ENCODE peak calls at places on chromosomes 6 and 20, in five cellular contexts. One of them, this sample, is unnamed.

GRCh38 chr6:106114492-106114891 is 28.4 kb downstream of the PRDM1 start:
- DNase-seq in H1: no peak
- DNase-seq in HepG2: no peak
- DNase-seq in NT2/D1: no peak
- DNase-seq in GM12878: peak; percentile 62
- DNase-seq in this sample: no peak

GRCh38 chr6:3571206-3571815 is 114.5 kb upstream of the SLC22A23 start:
- DNase-seq in H1: no peak
- DNase-seq in HepG2: no peak
- DNase-seq in GM12878: no peak
- DNase-seq in NT2/D1: no peak
- DNase-seq in this sample: no peak

GRCh38 chr6:165653607-165654006 is 9.4 kb downstream of the PDE10A start:
- DNase-seq in H1: no peak
- DNase-seq in HepG2: no peak
- DNase-seq in GM12878: no peak
- DNase-seq in NT2/D1: no peak
- DNase-seq in this sample: no peak

GRCh38 chr6:53011993-53012392 is 16.9 kb upstream of the GSTA4 start:
- DNase-seq in H1: no peak
- DNase-seq in GM12878: no peak
- DNase-seq in NT2/D1: no peak
- DNase-seq in HepG2: no peak
- DNase-seq in this sample: no peak

GRCh38 chr20:63795178-63795830 is 35.8 kb downstream of the ZBTB46 start:
- DNase-seq in NT2/D1: no peak
- DNase-seq in H1: no peak
- DNase-seq in GM12878: no peak
- DNase-seq in HepG2: no peak
- DNase-seq in this sample: no peak

GRCh38 chr20:13458860-13459451 is 179.8 kb downstream of the TASP1 start:
- DNase-seq in GM12878: no peak
- DNase-seq in HepG2: peak; percentile 61
- DNase-seq in H1: no peak
- DNase-seq in NT2/D1: peak; percentile 8
- DNase-seq in this sample: peak; percentile 41

GRCh38 chr6:21164768-21165326 is 428.7 kb upstream of the SOX4 start:
- DNase-seq in NT2/D1: no peak
- DNase-seq in GM12878: no peak
- DNase-seq in H1: no peak
- DNase-seq in HepG2: no peak
- DNase-seq in this sample: no peak

GRCh38 chr6:13472976-13473645 is 14.3 kb downstream of the GFOD1 start:
- DNase-seq in NT2/D1: no peak
- DNase-seq in GM12878: no peak
- DNase-seq in H1: no peak
- DNase-seq in HepG2: no peak
- DNase-seq in this sample: no peak

GRCh38 chr6:54204921-54205511 is 93.8 kb downstream of the MLIP start:
- DNase-seq in NT2/D1: no peak
- DNase-seq in HepG2: peak; percentile 79
- DNase-seq in GM12878: no peak
- DNase-seq in H1: no peak
- DNase-seq in this sample: no peak

GRCh38 chr6:5713519-5713918 is 293.2 kb downstream of the NRN1 start:
- DNase-seq in H1: no peak
- DNase-seq in GM12878: no peak
- DNase-seq in NT2/D1: no peak
- DNase-seq in HepG2: peak; percentile 95
- DNase-seq in this sample: no peak

GRCh38 chr6:37479266-37479854 is 20.3 kb downstream of the CCDC167 start:
- DNase-seq in HepG2: no peak
- DNase-seq in NT2/D1: no peak
- DNase-seq in H1: no peak
- DNase-seq in GM12878: no peak
- DNase-seq in this sample: no peak

GRCh38 chr6:107730683-107731314 is 93.3 kb downstream of the SCML4 start:
- DNase-seq in GM12878: no peak
- DNase-seq in H1: no peak
- DNase-seq in NT2/D1: no peak
- DNase-seq in HepG2: peak; percentile 55
- DNase-seq in this sample: no peak

GRCh38 chr6:35185302-35185681 is 28.5 kb upstream of the SCUBE3 start:
- DNase-seq in H1: no peak
- DNase-seq in GM12878: no peak
- DNase-seq in NT2/D1: no peak
- DNase-seq in HepG2: peak; percentile 82
- DNase-seq in this sample: no peak

GRCh38 chr6:110399219-110400071 is 15.9 kb downstream of the DDO start:
- DNase-seq in NT2/D1: no peak
- DNase-seq in H1: no peak
- DNase-seq in GM12878: no peak
- DNase-seq in HepG2: no peak
- DNase-seq in this sample: no peak

GRCh38 chr6:152184573-152185157 is 377.2 kb downstream of the ESR1 start:
- DNase-seq in H1: no peak
- DNase-seq in NT2/D1: no peak
- DNase-seq in GM12878: no peak
- DNase-seq in HepG2: no peak
- DNase-seq in this sample: no peak

GRCh38 chr20:18740726-18741125 is 72.9 kb upstream of the SCP2D1 start:
- DNase-seq in NT2/D1: no peak
- DNase-seq in GM12878: no peak
- DNase-seq in H1: no peak
- DNase-seq in HepG2: no peak
- DNase-seq in this sample: no peak

GRCh38 chr6:118748311-118749062 is 97.1 kb upstream of the CEP85L start:
- DNase-seq in NT2/D1: peak; percentile 25
- DNase-seq in GM12878: no peak
- DNase-seq in HepG2: no peak
- DNase-seq in H1: peak; percentile 56
- DNase-seq in this sample: no peak

GRCh38 chr20:4470375-4470774 is 251.3 kb upstream of the PRND start:
- DNase-seq in GM12878: no peak
- DNase-seq in H1: no peak
- DNase-seq in HepG2: no peak
- DNase-seq in NT2/D1: no peak
- DNase-seq in this sample: no peak

GRCh38 chr6:130587778-130588520 is 222.1 kb downstream of the TMEM200A start:
- DNase-seq in GM12878: no peak
- DNase-seq in H1: no peak
- DNase-seq in NT2/D1: no peak
- DNase-seq in HepG2: no peak
- DNase-seq in this sample: no peak

GRCh38 chr6:1598433-1598832 is 11.3 kb upstream of the FOXC1 start:
- DNase-seq in HepG2: no peak
- DNase-seq in H1: no peak
- DNase-seq in GM12878: no peak
- DNase-seq in NT2/D1: no peak
- DNase-seq in this sample: no peak

GRCh38 chr6:62998022-62998421 is 213.2 kb upstream of the FKBP1C start:
- DNase-seq in NT2/D1: no peak
- DNase-seq in GM12878: no peak
- DNase-seq in HepG2: no peak
- DNase-seq in H1: no peak
- DNase-seq in this sample: no peak

GRCh38 chr6:158213925-158214674 is 46.0 kb downstream of the GTF2H5 start:
- DNase-seq in HepG2: peak; percentile 84
- DNase-seq in NT2/D1: peak; percentile 62
- DNase-seq in H1: no peak
- DNase-seq in GM12878: peak; percentile 23
- DNase-seq in this sample: peak; percentile 74

GRCh38 chr6:106064103-106064502 is 22.0 kb upstream of the PRDM1 start:
- DNase-seq in NT2/D1: no peak
- DNase-seq in H1: no peak
- DNase-seq in HepG2: no peak
- DNase-seq in GM12878: no peak
- DNase-seq in this sample: no peak

GRCh38 chr20:47351643-47352331 is 4.7 kb downstream of the ZMYND8 start:
- DNase-seq in NT2/D1: no peak
- DNase-seq in H1: no peak
- DNase-seq in HepG2: no peak
- DNase-seq in GM12878: no peak
- DNase-seq in this sample: no peak

GRCh38 chr6:154907293-154907692 is 87.8 kb upstream of the TIAM2 start:
- DNase-seq in HepG2: no peak
- DNase-seq in H1: no peak
- DNase-seq in GM12878: no peak
- DNase-seq in NT2/D1: no peak
- DNase-seq in this sample: no peak

GRCh38 chr6:3195695-3196497 is 31.6 kb downstream of the TUBB2B start:
- DNase-seq in NT2/D1: no peak
- DNase-seq in HepG2: peak; percentile 90
- DNase-seq in GM12878: no peak
- DNase-seq in H1: peak; percentile 66
- DNase-seq in this sample: no peak

GRCh38 chr20:35988910-35989463 is 20.6 kb downstream of the CNBD2 start:
- DNase-seq in GM12878: no peak
- DNase-seq in HepG2: no peak
- DNase-seq in NT2/D1: no peak
- DNase-seq in H1: no peak
- DNase-seq in this sample: no peak

GRCh38 chr6:147407571-147407970 is 100.9 kb upstream of the SAMD5 start:
- DNase-seq in GM12878: no peak
- DNase-seq in NT2/D1: no peak
- DNase-seq in HepG2: no peak
- DNase-seq in H1: no peak
- DNase-seq in this sample: no peak

GRCh38 chr6:142301421-142302391 is at the start of gene ADGRG6:
- DNase-seq in HepG2: peak; percentile 82
- DNase-seq in H1: peak; percentile 82
- DNase-seq in NT2/D1: no peak
- DNase-seq in GM12878: no peak
- DNase-seq in this sample: peak; percentile 69

GRCh38 chr6:149714442-149714841 is 3.5 kb downstream of the LATS1 start:
- DNase-seq in HepG2: no peak
- DNase-seq in GM12878: no peak
- DNase-seq in H1: no peak
- DNase-seq in NT2/D1: no peak
- DNase-seq in this sample: no peak
- TF ChIP-seq SUZ12 in HepG2: no peak
- TF ChIP-seq SUZ12 in GM12878: no peak
- TF ChIP-seq SUZ12 in H1: no peak
- TF ChIP-seq SUZ12 in NT2/D1: no peak
- TF ChIP-seq SUZ12 in this sample: no peak

DNA sequence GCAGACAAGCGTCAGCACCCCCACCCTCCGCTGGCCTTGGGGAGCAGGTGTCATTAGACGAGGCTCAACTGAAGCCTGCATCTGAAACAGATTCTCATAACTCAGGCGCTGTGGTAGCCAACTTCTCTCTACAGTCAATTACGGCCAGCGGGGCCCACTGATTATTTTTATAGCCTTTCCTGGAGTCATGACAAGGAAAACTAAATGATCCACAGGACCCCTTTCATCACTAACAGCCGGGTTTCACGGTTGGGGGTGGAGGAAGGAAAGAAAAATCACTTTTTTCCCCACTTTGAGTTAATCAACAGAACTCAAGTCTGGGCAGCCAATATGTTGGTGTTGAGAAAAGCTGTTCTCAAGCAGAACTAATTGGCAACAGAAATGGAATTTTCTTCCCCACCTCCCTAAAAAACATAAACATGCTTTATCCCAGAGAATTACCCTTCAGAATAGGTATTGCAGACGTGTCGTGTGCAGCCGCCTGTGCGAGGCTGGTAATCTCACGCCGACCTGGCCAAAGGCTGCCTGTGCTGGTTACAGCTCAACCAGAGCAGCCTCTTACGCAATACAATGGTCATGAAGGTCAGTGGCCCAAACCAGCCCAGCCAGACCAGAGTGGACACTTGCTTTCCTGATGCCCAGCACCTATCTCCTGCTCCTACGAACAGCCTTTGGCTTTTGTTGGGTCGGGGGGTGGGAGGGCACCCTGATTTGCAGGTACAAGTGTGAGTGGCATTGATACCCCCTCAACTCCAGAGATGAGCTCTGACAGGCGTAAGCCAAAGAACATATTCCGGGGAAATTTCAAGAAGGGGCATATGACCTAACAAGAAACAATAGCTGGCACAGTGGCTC is 11.0 kb downstream of the RIPOR3 start:
- DNase-seq in H1: no peak
- DNase-seq in GM12878: no peak
- DNase-seq in NT2/D1: no peak
- DNase-seq in HepG2: peak; percentile 90
- DNase-seq in this sample: no peak
- TF ChIP-seq SUZ12 in H1: no peak
- TF ChIP-seq SUZ12 in GM12878: no peak
- TF ChIP-seq SUZ12 in NT2/D1: no peak
- TF ChIP-seq SUZ12 in HepG2: no peak
- TF ChIP-seq SUZ12 in this sample: no peak

GRCh38 chr6:7108196-7108963 is 619 bp downstream of the RREB1 start:
- DNase-seq in HepG2: peak; percentile 35
- DNase-seq in NT2/D1: no peak
- DNase-seq in GM12878: no peak
- DNase-seq in H1: peak; percentile 68
- DNase-seq in this sample: peak; percentile 44

GRCh38 chr6:7107578-7108195 is at the start of gene RREB1:
- DNase-seq in GM12878: no peak
- DNase-seq in NT2/D1: no peak
- DNase-seq in H1: peak; percentile 74
- DNase-seq in HepG2: peak; percentile 67
- DNase-seq in this sample: peak; percentile 71

GRCh38 chr6:7106752-7107577 is 796 bp upstream of the RREB1 start:
- DNase-seq in HepG2: no peak
- DNase-seq in NT2/D1: no peak
- DNase-seq in GM12878: no peak
- DNase-seq in H1: peak; percentile 70
- DNase-seq in this sample: no peak

GRCh38 chr6:7104752-7105151 is 3.0 kb upstream of the RREB1 start:
- DNase-seq in HepG2: no peak
- DNase-seq in GM12878: no peak
- DNase-seq in H1: no peak
- DNase-seq in NT2/D1: no peak
- DNase-seq in this sample: no peak

DNA sequence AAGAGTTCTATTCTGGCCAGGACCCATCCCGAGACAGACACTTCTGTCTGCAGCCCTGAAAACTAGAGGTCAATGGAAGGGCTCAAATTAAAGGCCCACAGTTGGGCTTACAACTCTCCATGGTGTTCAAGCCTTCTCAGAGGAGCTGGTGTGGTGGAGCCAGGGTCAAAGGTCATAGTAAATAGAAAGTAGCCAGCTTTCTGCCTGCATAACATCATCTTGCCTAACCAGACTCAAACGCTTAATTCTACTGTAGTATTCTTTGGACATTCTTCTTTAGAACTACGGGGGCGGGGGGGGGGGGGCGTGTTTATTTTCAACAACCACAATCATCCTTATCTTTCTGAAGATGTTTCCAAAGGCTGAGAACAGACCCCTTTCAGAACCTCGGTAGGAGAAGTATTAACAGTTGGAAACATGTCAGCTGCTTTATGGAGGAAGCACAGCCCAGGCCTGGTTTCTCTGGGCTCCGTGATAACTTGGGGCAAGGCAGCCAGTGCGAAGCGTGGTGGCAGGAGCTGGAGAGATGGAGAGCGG is 1.5 kb upstream of the RREB1 start:
- DNase-seq in H1: no peak
- DNase-seq in HepG2: peak; percentile 49
- DNase-seq in NT2/D1: no peak
- DNase-seq in GM12878: no peak
- DNase-seq in this sample: no peak
- TF ChIP-seq SUZ12 in H1: no peak
- TF ChIP-seq SUZ12 in HepG2: no peak
- TF ChIP-seq SUZ12 in NT2/D1: no peak
- TF ChIP-seq SUZ12 in GM12878: no peak
- TF ChIP-seq SUZ12 in this sample: no peak

GRCh38 chr6:169843110-169843509 is 91.7 kb downstream of the ERMARD start:
- DNase-seq in HepG2: no peak
- DNase-seq in H1: no peak
- DNase-seq in NT2/D1: no peak
- DNase-seq in GM12878: no peak
- DNase-seq in this sample: no peak
- TF ChIP-seq SUZ12 in HepG2: no peak
- TF ChIP-seq SUZ12 in H1: no peak
- TF ChIP-seq SUZ12 in NT2/D1: no peak
- TF ChIP-seq SUZ12 in GM12878: no peak
- TF ChIP-seq SUZ12 in this sample: no peak